ENCODE peak calls at places on chromosomes 13 and 19, in four cellular contexts. One of them, this sample, is unnamed.

GRCh38 chr19:48777720-48778119 is 22.4 kb downstream of the FGF21 start:
- DNase-seq in AG08396: no peak
- DNase-seq in GM20000: no peak
- DNase-seq in A549: no peak
- DNase-seq in this sample: no peak

GRCh38 chr19:1264801-1265610 is 4.1 kb upstream of the CIRBP start:
- DNase-seq in AG08396: peak
- DNase-seq in GM20000: no peak
- DNase-seq in A549: peak
- DNase-seq in this sample: peak

GRCh38 chr13:29858667-29859066 is 8.2 kb upstream of the UBL3 start:
- DNase-seq in AG08396: no peak
- DNase-seq in GM20000: no peak
- DNase-seq in A549: no peak
- DNase-seq in this sample: no peak

GRCh38 chr19:2345794-2346663 is 14.0 kb upstream of the TMPRSS9 start:
- DNase-seq in AG08396: no peak
- DNase-seq in GM20000: no peak
- DNase-seq in A549: no peak
- DNase-seq in this sample: no peak

GRCh38 chr13:93559718-93560117 is 333.1 kb downstream of the GPC6 start:
- DNase-seq in AG08396: peak
- DNase-seq in GM20000: no peak
- DNase-seq in A549: peak
- DNase-seq in this sample: no peak

GRCh38 chr19:53196777-53197396 is 3.7 kb upstream of the ZNF665 start:
- DNase-seq in AG08396: peak
- DNase-seq in GM20000: peak
- DNase-seq in A549: no peak
- DNase-seq in this sample: peak

GRCh38 chr13:48532146-48532472 is 771 bp downstream of the RCBTB2 start:
- DNase-seq in AG08396: no peak
- DNase-seq in GM20000: no peak
- DNase-seq in A549: no peak
- DNase-seq in this sample: no peak

GRCh38 chr19:54449701-54450069 is 686 bp downstream of the LENG8 start:
- DNase-seq in AG08396: no peak
- DNase-seq in GM20000: no peak
- DNase-seq in A549: no peak
- DNase-seq in this sample: peak

GRCh38 chr19:8489591-8490394 is 12.6 kb downstream of the PRAM1 start:
- DNase-seq in AG08396: no peak
- DNase-seq in GM20000: no peak
- DNase-seq in A549: no peak
- DNase-seq in this sample: no peak

GRCh38 chr13:109344552-109345157 is 441.7 kb downstream of the IRS2 start:
- DNase-seq in AG08396: peak
- DNase-seq in GM20000: no peak
- DNase-seq in A549: peak
- DNase-seq in this sample: peak